ENCODE peak calls at places on chromosomes 5 and 9, in five cellular contexts. D is neural progenitor cell; M is colonic mucosa; R is H7; U is CD8-positive, alpha-beta T cell. S is an unnamed sample.

GRCh38 chr9:34311499-34312225 is 17.4 kb downstream of the KIF24 start:
- DNase-seq in D (no peak), M (no peak), R (no peak), U (no peak), S (no peak)

GRCh38 chr9:116549061-116549664 is 137.9 kb upstream of the TRIM32 start:
- DNase-seq in D (no peak), M (peak; percentile 62), R (no peak), U (no peak), S (peak; percentile 88)

GRCh38 chr9:131487621-131488031 is 15.1 kb upstream of the POMT1 start:
- DNase-seq in D (no peak), M (no peak), R (no peak), U (no peak), S (no peak)

GRCh38 chr5:153672347-153673090 is 182.0 kb downstream of the GRIA1 start:
- DNase-seq in D (no peak), M (no peak), R (no peak), U (no peak), S (no peak)

GRCh38 chr9:134980516-134980915 is 62.8 kb upstream of the FCN1 start:
- DNase-seq in D (no peak), M (no peak), R (no peak), U (no peak), S (no peak)

GRCh38 chr5:123545506-123545905 is 33.5 kb downstream of the CSNK1G3 start:
- DNase-seq in D (peak; percentile 16), M (peak; percentile 28), R (no peak), U (no peak), S (no peak)

GRCh38 chr9:4258321-4259093 is 41.4 kb downstream of the GLIS3 start:
- DNase-seq in D (no peak), M (no peak), R (no peak), U (no peak), S (no peak)

GRCh38 chr5:83149671-83150070 is 72.3 kb downstream of the XRCC4 start:
- DNase-seq in D (peak; percentile 29), M (no peak), R (no peak), U (no peak), S (peak; percentile 65)

GRCh38 chr5:55927861-55928655 is 66.7 kb downstream of the IL6ST start:
- DNase-seq in D (no peak), M (no peak), R (peak; percentile 22), U (no peak), S (no peak)

GRCh38 chr5:73189816-73190451 is 16.9 kb downstream of the TMEM174 start:
- DNase-seq in D (no peak), M (peak; percentile 59), R (no peak), U (no peak), S (no peak)

GRCh38 chr9:128920381-128921058 is at the start of gene PHYHD1:
- DNase-seq in D (no peak), M (no peak), R (peak; percentile 47), U (no peak), S (no peak)

GRCh38 chr9:136352682-136353081 is 10.9 kb downstream of the DNLZ start:
- DNase-seq in D (no peak), M (no peak), R (peak; percentile 81), U (no peak), S (no peak)

GRCh38 chr9:12753931-12754330 is 20.9 kb upstream of the LURAP1L start:
- DNase-seq in D (no peak), M (no peak), R (no peak), U (no peak), S (no peak)

GRCh38 chr5:157113007-157113406 is 4.2 kb upstream of the HAVCR2 start:
- DNase-seq in D (no peak), M (no peak), R (no peak), U (no peak), S (no peak)

GRCh38 chr5:16597946-16598694 is 18.7 kb downstream of the RETREG1 start:
- DNase-seq in D (no peak), M (no peak), R (no peak), U (no peak), S (no peak)

GRCh38 chr9:137506702-137507171 is 43.5 kb downstream of the PNPLA7 start:
- DNase-seq in D (no peak), M (no peak), R (peak; percentile 20), U (no peak), S (no peak)

GRCh38 chr5:36344900-36345299 is 43.2 kb upstream of the RANBP3L start:
- DNase-seq in D (no peak), M (no peak), R (no peak), U (no peak), S (no peak)

GRCh38 chr9:121709798-121710197 is 58.4 kb downstream of the DAB2IP start:
- DNase-seq in D (no peak), M (no peak), R (no peak), U (no peak), S (no peak)

GRCh38 chr9:88006511-88007290 is 32.4 kb upstream of the CDK20 start:
- DNase-seq in D (no peak), M (no peak), R (peak; percentile 56), U (no peak), S (no peak)

GRCh38 chr9:34560574-34561229 is 28.8 kb downstream of the CNTFR start:
- DNase-seq in D (no peak), M (peak; percentile 76), R (no peak), U (no peak), S (no peak)

GRCh38 chr5:44797723-44798122 is 11.0 kb upstream of the MRPS30 start:
- DNase-seq in D (no peak), M (no peak), R (no peak), U (no peak), S (no peak)

GRCh38 chr5:117266237-117266725 is 691.7 kb upstream of the SEMA6A start:
- DNase-seq in D (no peak), M (no peak), R (no peak), U (no peak), S (no peak)

GRCh38 chr9:105877719-105878118 is 183.4 kb downstream of the TMEM38B start:
- DNase-seq in D (peak; percentile 12), M (no peak), R (peak; percentile 35), U (no peak), S (no peak)

GRCh38 chr5:108461628-108462367 is 79.9 kb upstream of the FBXL17 start:
- DNase-seq in D (no peak), M (no peak), R (no peak), U (no peak), S (no peak)

GRCh38 chr5:68149189-68149588 is 66.4 kb upstream of the PIK3R1 start:
- DNase-seq in D (no peak), M (no peak), R (no peak), U (no peak), S (no peak)

GRCh38 chr9:125409637-125410521 is 148.3 kb downstream of the GAPVD1 start:
- DNase-seq in D (peak; percentile 25), M (no peak), R (peak; percentile 87), U (no peak), S (no peak)

GRCh38 chr5:11719888-11720481 is 184.3 kb downstream of the CTNND2 start:
- DNase-seq in D (peak; percentile 84), M (peak; percentile 43), R (peak; percentile 37), U (no peak), S (peak; percentile 14)

GRCh38 chr5:169411016-169411788 is 110.3 kb upstream of the SLIT3 start:
- DNase-seq in D (no peak), M (no peak), R (no peak), U (no peak), S (no peak)

GRCh38 chr9:7185612-7186011 is 427.8 kb downstream of the KDM4C start:
- DNase-seq in D (peak; percentile 23), M (no peak), R (peak; percentile 25), U (no peak), S (peak; percentile 90)

GRCh38 chr5:71882826-71883744 is 164.0 kb downstream of the CARTPT start:
- DNase-seq in D (no peak), M (no peak), R (no peak), U (no peak), S (no peak)

GRCh38 chr9:92315456-92315855 is 9.7 kb downstream of the NOL8 start:
- DNase-seq in D (no peak), M (no peak), R (no peak), U (no peak), S (no peak)
- H3K36me3 ChIP-seq in D (peaks cover 13% of the 10 kb centered on the region), M (peaks cover 18% of the 10 kb centered on the region), R (peaks cover 21% of the 10 kb centered on the region), U (peaks cover 20% of the 10 kb centered on the region), S (peaks cover 3% of the 10 kb centered on the region)

GRCh38 chr9:76465442-76466298 is 6.7 kb downstream of the GCNT1 start:
- DNase-seq in D (no peak), M (no peak), R (no peak), U (no peak), S (no peak)
- H3K4me3 ChIP-seq in D (no peak overlapping the region), M (no peak overlapping the region), R (no peak overlapping the region), U (no peak overlapping the region), S (no peak overlapping the region)

GRCh38 chr9:1052119-1052907 is 2.2 kb downstream of the DMRT2 start:
- DNase-seq in D (no peak), M (no peak), R (peak; percentile 65), U (no peak), S (no peak)

GRCh38 chr9:1052908-1053590 is 2.9 kb downstream of the DMRT2 start:
- DNase-seq in D (no peak), M (no peak), R (no peak), U (no peak), S (no peak)

GRCh38 chr9:1055156-1055555 is 5.0 kb downstream of the DMRT2 start:
- DNase-seq in D (no peak), M (no peak), R (no peak), U (no peak), S (no peak)

GRCh38 chr9:1051286-1052118 is 1.3 kb downstream of the DMRT2 start:
- DNase-seq in D (peak; percentile 67), M (peak; percentile 72), R (peak; percentile 84), U (no peak), S (no peak)

GRCh38 chr9:1053848-1054365 is 3.8 kb downstream of the DMRT2 start:
- DNase-seq in D (no peak), M (no peak), R (no peak), U (no peak), S (no peak)
- H3K27me3 ChIP-seq in D (peaks cover 21% of the 10 kb centered on the region), M (peaks cover 28% of the 10 kb centered on the region), R (peaks cover 81% of the 10 kb centered on the region), U (peaks cover 32% of the 10 kb centered on the region), S (peaks cover 52% of the 10 kb centered on the region)

GRCh38 chr9:108885643-108886348 is 23.7 kb downstream of the ACTL7A start:
- DNase-seq in D (no peak), M (peak; percentile 42), R (no peak), U (no peak), S (peak; percentile 57)
- H3K36me3 ChIP-seq in D (no peaks in the 10 kb centered on the region), M (no peaks in the 10 kb centered on the region), R (peaks cover 2% of the 10 kb centered on the region), U (peaks cover 23% of the 10 kb centered on the region), S (no peaks in the 10 kb centered on the region)

S was measured in kidney epithelial cell.